ENCODE peak calls at places on chromosomes 7 and 10, in nine cellular contexts. F, T, P, B, R, O, K, H and X are unnamed samples.
A peak's percentile ranks its signal among the peaks of the same experiment; 100 is the strongest.

GRCh38 chr7:13259908-13260307 is 572.5 kb downstream of the ARL4A start:
- DNase-seq in F (no peak), T (no peak), P (no peak), B (no peak), R (no peak), O (no peak), K (no peak), H (no peak), X (no peak)

GRCh38 chr7:102186306-102186705 is 100.4 kb upstream of the SH2B2 start:
- DNase-seq in F (no peak), T (no peak), P (no peak), B (no peak), R (no peak), O (no peak), K (no peak), H (no peak), X (no peak)

GRCh38 chr7:128915841-128916642 is 5.5 kb upstream of the KCP start:
- DNase-seq in F (no peak), T (no peak), P (peak; percentile 52), B (no peak), R (no peak), O (no peak), K (no peak), H (no peak), X (no peak)

GRCh38 chr10:72733989-72734388 is 42.0 kb downstream of the MCU start:
- DNase-seq in F (no peak), T (no peak), P (no peak), B (no peak), R (no peak), O (no peak), K (no peak), H (no peak), X (no peak)

GRCh38 chr10:80041162-80041561 is 37.3 kb upstream of the TMEM254 start:
- DNase-seq in F (no peak), T (no peak), P (no peak), B (no peak), R (no peak), O (no peak), K (no peak), H (no peak), X (no peak)

GRCh38 chr7:125467996-125468854 is 538.6 kb upstream of the POT1 start:
- DNase-seq in F (no peak), T (no peak), P (no peak), B (no peak), R (no peak), O (no peak), K (no peak), H (no peak), X (no peak)

GRCh38 chr7:22589641-22590141 is 89.7 kb upstream of the STEAP1B start:
- DNase-seq in F (peak; percentile 69), T (no peak), P (peak; percentile 67), B (peak; percentile 51), R (no peak), O (no peak), K (peak; percentile 68), H (peak; percentile 61), X (no peak)

GRCh38 chr7:130672146-130672545 is 3.6 kb upstream of the COPG2 start:
- DNase-seq in F (no peak), T (no peak), P (no peak), B (no peak), R (no peak), O (no peak), K (no peak), H (no peak), X (no peak)

GRCh38 chr10:24374134-24374915 is 165.4 kb downstream of the KIAA1217 start:
- DNase-seq in F (no peak), T (no peak), P (no peak), B (no peak), R (no peak), O (no peak), K (no peak), H (no peak), X (no peak)

GRCh38 chr7:12013983-12014382 is 182.0 kb upstream of the THSD7A start:
- DNase-seq in F (no peak), T (no peak), P (no peak), B (no peak), R (no peak), O (no peak), K (no peak), H (no peak), X (no peak)

GRCh38 chr10:80168679-80169380 is 36.3 kb downstream of the PLAC9 start:
- DNase-seq in F (no peak), T (peak; percentile 51), P (peak; percentile 69), B (peak; percentile 27), R (no peak), O (peak; percentile 19), K (no peak), H (no peak), X (no peak)

GRCh38 chr7:39659356-39660013 is 36.1 kb downstream of the RALA start:
- DNase-seq in F (no peak), T (no peak), P (no peak), B (no peak), R (no peak), O (no peak), K (no peak), H (no peak), X (no peak)

GRCh38 chr10:14421941-14422340 is 91.2 kb upstream of the FRMD4A start:
- DNase-seq in F (no peak), T (no peak), P (no peak), B (no peak), R (no peak), O (no peak), K (no peak), H (no peak), X (no peak)

GRCh38 chr10:133457100-133457841 is 3.5 kb downstream of the SCART1 start:
- DNase-seq in F (no peak), T (no peak), P (no peak), B (peak; percentile 25), R (no peak), O (no peak), K (no peak), H (no peak), X (no peak)

GRCh38 chr7:25073451-25073850 is 51.6 kb downstream of the CYCS start:
- DNase-seq in F (no peak), T (no peak), P (no peak), B (no peak), R (no peak), O (no peak), K (no peak), H (no peak), X (no peak)

GRCh38 chr7:158064631-158065030 is 523.0 kb downstream of the PTPRN2 start:
- DNase-seq in F (no peak), T (no peak), P (peak; percentile 37), B (no peak), R (no peak), O (no peak), K (no peak), H (no peak), X (no peak)

GRCh38 chr7:48085942-48086341 is 3.1 kb upstream of the UPP1 start:
- DNase-seq in F (no peak), T (no peak), P (no peak), B (no peak), R (no peak), O (no peak), K (no peak), H (no peak), X (no peak)

GRCh38 chr10:125152646-125153368 is 7.6 kb downstream of the CTBP2 start:
- DNase-seq in F (peak; percentile 77), T (peak; percentile 63), P (peak; percentile 87), B (peak; percentile 81), R (no peak), O (no peak), K (peak; percentile 76), H (no peak), X (no peak)
- H3K4me3 ChIP-seq in F (peak overlapping the region; percentile 93), T (no peak overlapping the region), P (no peak overlapping the region), B (no peak overlapping the region), R (no peak overlapping the region), O (no peak overlapping the region), K (no peak overlapping the region), H (no peak overlapping the region), X (no peak overlapping the region)

GRCh38 chr10:97849491-97850402 is at the start of gene GOLGA7B:
- DNase-seq in F (peak; percentile 18), T (peak; percentile 49), P (no peak), B (no peak), R (peak; percentile 58), O (peak; percentile 56), K (peak; percentile 34), H (no peak), X (no peak)

GRCh38 chr10:97853006-97853405 is 3.4 kb downstream of the GOLGA7B start:
- DNase-seq in F (no peak), T (no peak), P (no peak), B (no peak), R (no peak), O (no peak), K (no peak), H (no peak), X (no peak)

GRCh38 chr10:97850446-97850845 is 803 bp downstream of the GOLGA7B start:
- DNase-seq in F (no peak), T (peak; percentile 21), P (no peak), B (no peak), R (no peak), O (no peak), K (no peak), H (no peak), X (no peak)

GRCh38 chr10:97852277-97852676 is 2.6 kb downstream of the GOLGA7B start:
- DNase-seq in F (no peak), T (no peak), P (no peak), B (no peak), R (no peak), O (no peak), K (no peak), H (no peak), X (no peak)

DNA sequence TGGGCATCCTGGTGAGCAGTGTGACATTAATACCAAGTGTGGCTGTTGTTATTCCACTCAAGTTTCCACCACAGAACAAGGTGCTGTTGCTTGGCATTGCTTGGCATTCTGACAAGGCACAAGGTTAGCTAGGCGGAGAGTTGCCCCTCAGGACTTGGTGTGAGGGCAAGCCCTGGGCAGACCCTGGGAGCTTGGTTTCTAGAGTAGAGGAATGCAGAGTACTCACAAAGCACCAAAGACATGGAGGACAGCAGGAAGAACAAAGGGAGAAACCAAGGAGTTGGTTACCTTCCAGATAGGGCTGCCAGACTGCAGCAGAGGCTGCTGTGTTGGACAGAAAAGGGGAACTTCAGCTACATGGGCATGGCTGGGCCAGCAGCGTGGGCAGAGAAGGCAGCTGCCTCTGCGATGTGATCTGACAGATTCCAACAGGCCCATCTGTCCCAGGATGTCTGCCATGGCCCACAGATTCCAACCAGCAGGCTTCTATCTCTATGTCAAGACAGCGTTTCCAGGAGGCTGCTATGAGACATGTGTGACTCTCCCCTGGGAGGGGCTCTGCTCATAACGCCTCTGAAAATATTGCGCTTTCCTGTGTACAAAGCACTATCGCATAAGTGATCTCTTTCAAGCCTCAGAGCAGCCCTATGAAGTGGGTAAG is 1.8 kb downstream of the GOLGA7B start:
- DNase-seq in F (no peak), T (no peak), P (no peak), B (no peak), R (no peak), O (no peak), K (no peak), H (no peak), X (no peak)
- H3K27me3 ChIP-seq in F (peaks cover 89% of the 10 kb centered on the region), T (no peaks in the 10 kb centered on the region), P (peaks cover 74% of the 10 kb centered on the region), B (peaks cover 71% of the 10 kb centered on the region), R (no peaks in the 10 kb centered on the region), O (no peaks in the 10 kb centered on the region), K (peaks cover 32% of the 10 kb centered on the region), H (peaks cover 30% of the 10 kb centered on the region), X (peaks cover 20% of the 10 kb centered on the region)

GRCh38 chr7:64308019-64308275 is 5.8 kb upstream of the ZNF736 start:
- DNase-seq in F (no peak), T (peak; percentile 20), P (no peak), B (no peak), R (no peak), O (no peak), K (no peak), H (peak; percentile 12), X (peak; percentile 8)
- H3K4me3 ChIP-seq in F (peak overlapping the region; percentile 81), T (no peak overlapping the region), P (peak overlapping the region; percentile 51), B (peak overlapping the region; percentile 55), R (peak overlapping the region; percentile 73), O (peak overlapping the region; percentile 81), K (peak overlapping the region; percentile 65), H (no peak overlapping the region), X (peak overlapping the region; percentile 44)

GRCh38 chr7:10138087-10138854 is 835.4 kb upstream of the PHF14 start:
- DNase-seq in F (no peak), T (no peak), P (no peak), B (no peak), R (no peak), O (no peak), K (no peak), H (no peak), X (no peak)
- H3K27me3 ChIP-seq in F (no peaks in the 10 kb centered on the region), T (no peaks in the 10 kb centered on the region), P (no peaks in the 10 kb centered on the region), B (no peaks in the 10 kb centered on the region), R (no peaks in the 10 kb centered on the region), O (no peaks in the 10 kb centered on the region), K (no peaks in the 10 kb centered on the region), H (no peaks in the 10 kb centered on the region), X (no peaks in the 10 kb centered on the region)